ENCODE peak calls at places on chromosomes 12 and 14, in ten cellular contexts. J is glutamatergic neuron; L is WTC11; U is uterus; P is GM13976; S is psoas muscle; Z is AG04450; G is PC-3; Y is esophagus muscularis mucosa; E is CD8-positive, alpha-beta T cell. R is an unnamed sample.

GRCh38 chr14:94110552-94111181 is at the start of gene IFI27:
- DNase-seq in P (no peak), Z (no peak), Y (no peak), E (no peak), G (peak), S (no peak), L (no peak), U (peak), J (no peak), R (no peak)

GRCh38 chr14:105126126-105126969 is 42.2 kb downstream of the JAG2 start:
- DNase-seq in P (no peak), Y (no peak), L (no peak), Z (no peak), J (no peak), U (no peak), E (no peak), G (no peak), S (no peak), R (no peak)

GRCh38 chr12:57330989-57331388 is 80.0 kb upstream of the STAC3 start:
- DNase-seq in Y (no peak), U (no peak), P (no peak), S (no peak), J (no peak), L (no peak), E (no peak), Z (no peak), G (no peak), R (no peak)

GRCh38 chr14:73736842-73737241 is 22.7 kb upstream of the PNMA1 start:
- DNase-seq in Z (no peak), G (no peak), P (no peak), E (no peak), U (no peak), J (no peak), L (no peak), Y (no peak), S (no peak), R (no peak)

GRCh38 chr14:103697196-103697595 is 18.1 kb downstream of the XRCC3 start:
- DNase-seq in E (no peak), L (no peak), G (no peak), J (no peak), U (no peak), P (no peak), Y (no peak), Z (no peak), S (no peak), R (no peak)

GRCh38 chr12:52119398-52120254 is 40.1 kb downstream of the SMIM41 start:
- DNase-seq in Z (no peak), U (no peak), L (peak), G (peak), P (peak), S (no peak), Y (no peak), J (peak), E (no peak), R (peak)

GRCh38 chr12:122830517-122831214 is 4.6 kb upstream of the HIP1R start:
- DNase-seq in E (no peak), P (no peak), G (peak), J (no peak), Z (no peak), U (no peak), Y (no peak), L (no peak), S (no peak), R (no peak)

GRCh38 chr12:80778005-80778541 is 61.4 kb downstream of the MYF5 start:
- DNase-seq in Z (peak), J (no peak), E (no peak), S (no peak), P (peak), Y (no peak), G (peak), U (peak), L (no peak), R (peak)

GRCh38 chr14:67636361-67636919 is 16.7 kb downstream of the ARG2 start:
- DNase-seq in L (no peak), J (no peak), U (no peak), S (no peak), G (no peak), Z (no peak), Y (no peak), E (no peak), P (peak), R (no peak)

GRCh38 chr12:75437564-75437963 is 43.0 kb upstream of the GLIPR1 start:
- DNase-seq in Y (no peak), G (peak), E (no peak), S (no peak), Z (no peak), J (no peak), U (no peak), P (peak), L (no peak), R (peak)

GRCh38 chr12:102513272-102513671 is 32.9 kb upstream of the IGF1 start:
- DNase-seq in Y (no peak), E (no peak), S (no peak), U (no peak), G (no peak), L (no peak), J (no peak), Z (no peak), P (no peak), R (no peak)

GRCh38 chr12:129966086-129966640 is 62.3 kb upstream of the TMEM132D start:
- DNase-seq in U (no peak), G (no peak), Y (no peak), L (no peak), Z (no peak), J (no peak), S (no peak), E (no peak), P (no peak), R (no peak)

GRCh38 chr12:99611590-99611989 is 36.0 kb upstream of the GARIN6 start:
- DNase-seq in Z (no peak), S (no peak), L (no peak), U (no peak), Y (no peak), P (no peak), J (no peak), G (no peak), E (no peak), R (no peak)

GRCh38 chr14:55707365-55707804 is 127.4 kb downstream of the KTN1 start:
- DNase-seq in Y (no peak), P (no peak), G (peak), U (no peak), S (no peak), E (no peak), J (no peak), Z (no peak), L (no peak), R (no peak)

GRCh38 chr12:68786929-68787328 is 21.0 kb upstream of the MDM2 start:
- DNase-seq in E (no peak), Y (no peak), J (no peak), G (no peak), U (no peak), L (no peak), Z (no peak), S (no peak), P (no peak), R (no peak)

GRCh38 chr12:76738824-76739579 is 24.9 kb upstream of the ZDHHC17 start:
- DNase-seq in G (no peak), P (no peak), Z (no peak), E (no peak), L (no peak), Y (no peak), S (no peak), J (no peak), U (no peak), R (no peak)

GRCh38 chr12:108672054-108672453 is 38.4 kb upstream of the SELPLG start:
- DNase-seq in L (no peak), S (no peak), J (no peak), Z (no peak), U (no peak), Y (no peak), G (no peak), E (no peak), P (no peak), R (no peak)

GRCh38 chr12:64840949-64841717 is 16.7 kb downstream of the TBC1D30 start:
- DNase-seq in L (no peak), G (peak), Z (no peak), J (no peak), E (no peak), S (no peak), U (no peak), P (no peak), Y (no peak), R (no peak)

GRCh38 chr12:132588319-132588718 is 22.1 kb downstream of the LRCOL1 start:
- DNase-seq in L (no peak), U (no peak), S (no peak), Y (no peak), G (no peak), Z (no peak), J (no peak), P (no peak), E (no peak), R (no peak)

GRCh38 chr14:103115845-103116572 is 7.3 kb upstream of the TNFAIP2 start:
- DNase-seq in Y (no peak), P (no peak), U (no peak), G (peak), Z (no peak), S (no peak), E (no peak), L (no peak), J (no peak), R (no peak)

GRCh38 chr14:22572562-22573058 is 16.4 kb downstream of the DAD1 start:
- DNase-seq in J (no peak), E (no peak), L (no peak), Z (no peak), U (no peak), P (no peak), S (no peak), G (peak), Y (no peak), R (no peak)

GRCh38 chr14:67551123-67551522 is 18.0 kb downstream of the PLEKHH1 start:
- DNase-seq in P (no peak), G (no peak), S (no peak), L (no peak), E (no peak), U (no peak), J (no peak), Z (no peak), Y (no peak), R (no peak)

GRCh38 chr12:52913424-52913821 is 8.5 kb upstream of the KRT8 start:
- DNase-seq in S (no peak), P (no peak), E (no peak), U (no peak), G (no peak), Y (no peak), J (no peak), Z (no peak), L (no peak), R (no peak)

GRCh38 chr12:107662431-107662830 is 23.2 kb upstream of the PWP1 start:
- DNase-seq in Y (no peak), L (no peak), Z (no peak), S (no peak), J (no peak), G (no peak), E (no peak), P (no peak), U (no peak), R (no peak)

GRCh38 chr12:98997-99396 is 32.4 kb downstream of the IQSEC3 start:
- DNase-seq in Z (no peak), U (no peak), E (no peak), Y (no peak), J (no peak), L (peak), P (no peak), S (no peak), G (no peak), R (no peak)

GRCh38 chr14:52906141-52906601 is 44.7 kb downstream of the FERMT2 start:
- DNase-seq in Y (no peak), J (no peak), S (no peak), P (no peak), Z (peak), G (peak), U (no peak), L (no peak), E (no peak), R (no peak)

GRCh38 chr12:69355363-69356035 is 4.0 kb upstream of the YEATS4 start:
- DNase-seq in L (no peak), P (no peak), G (no peak), Z (no peak), S (no peak), Y (no peak), E (no peak), J (no peak), U (no peak), R (no peak)

GRCh38 chr12:124592481-124593160 is 25.2 kb upstream of the NCOR2 start:
- DNase-seq in J (no peak), Z (no peak), L (no peak), G (no peak), S (no peak), P (peak), U (no peak), Y (no peak), E (no peak), R (no peak)

GRCh38 chr12:56115329-56115728 is 1.1 kb upstream of the RPL41 start:
- DNase-seq in U (no peak), P (no peak), Y (no peak), E (no peak), L (no peak), G (peak), J (no peak), Z (no peak), S (peak), R (no peak)

GRCh38 chr14:95136631-95137030 is 20.7 kb downstream of the DICER1 start:
- DNase-seq in E (no peak), U (no peak), L (no peak), Z (no peak), Y (no peak), S (no peak), P (no peak), J (no peak), G (no peak), R (no peak)

GRCh38 chr14:71686677-71687076 is 245.6 kb upstream of the RGS6 start:
- DNase-seq in S (peak), Z (no peak), E (no peak), P (no peak), U (peak), Y (no peak), J (no peak), L (no peak), G (no peak), R (no peak)

GRCh38 chr12:81992461-81992860 is 233.3 kb upstream of the PPFIA2 start:
- DNase-seq in J (peak), Z (no peak), E (peak), S (no peak), P (no peak), L (peak), U (no peak), G (no peak), Y (no peak), R (no peak)

GRCh38 chr12:11576104-11576503 is 73.4 kb upstream of the ETV6 start:
- DNase-seq in J (no peak), Y (no peak), Z (no peak), S (no peak), U (no peak), P (no peak), E (no peak), G (peak), L (no peak), R (no peak)

GRCh38 chr12:117484901-117485300 is 123.5 kb upstream of the NOS1 start:
- DNase-seq in U (no peak), J (no peak), L (no peak), Z (no peak), E (no peak), P (no peak), S (no peak), G (no peak), Y (no peak), R (no peak)

GRCh38 chr12:3646561-3647241 is 106.2 kb downstream of the CRACR2A start:
- DNase-seq in Z (no peak), E (no peak), Y (no peak), P (no peak), J (no peak), L (no peak), G (no peak), S (no peak), U (no peak), R (no peak)

GRCh38 chr12:3311027-3311402 is 180.0 kb upstream of the PRMT8 start:
- DNase-seq in G (peak), U (no peak), S (no peak), L (no peak), Z (no peak), Y (no peak), P (no peak), J (no peak), E (no peak), R (no peak)

GRCh38 chr12:42757735-42758134 is 168.2 kb upstream of the PRICKLE1 start:
- DNase-seq in L (no peak), J (no peak), Z (no peak), U (no peak), G (no peak), E (no peak), S (no peak), Y (peak), P (no peak), R (no peak)

GRCh38 chr14:32055175-32055574 is 21.9 kb upstream of the ARHGAP5 start:
- DNase-seq in E (no peak), U (no peak), S (no peak), G (no peak), J (no peak), P (no peak), Y (no peak), Z (no peak), L (no peak), R (no peak)

GRCh38 chr14:95497561-95498011 is 18.9 kb downstream of the SYNE3 start:
- DNase-seq in S (no peak), J (no peak), G (no peak), L (no peak), P (no peak), E (no peak), Y (no peak), U (no peak), Z (no peak), R (no peak)

GRCh38 chr14:99807413-99808132 is 14.4 kb downstream of the EML1 start:
- DNase-seq in Z (no peak), S (no peak), Y (no peak), J (peak), U (peak), G (peak), L (peak), E (no peak), P (no peak), R (no peak)
- TF ChIP-seq CTCF in Z (no peak), S (no peak), Y (no peak), J (peak), U (no peak), G (no peak), L (no peak), E (no peak), P (no peak), R (no peak)

GRCh38 chr12:22037952-22038351 is 8.1 kb upstream of the CMAS start:
- DNase-seq in E (no peak), J (no peak), Z (no peak), P (no peak), G (peak), Y (no peak), U (no peak), L (no peak), S (no peak), R (no peak)
- TF ChIP-seq CTCF in E (no peak), J (no peak), Z (no peak), P (no peak), G (no peak), Y (no peak), U (no peak), L (no peak), S (no peak), R (no peak)

DNA sequence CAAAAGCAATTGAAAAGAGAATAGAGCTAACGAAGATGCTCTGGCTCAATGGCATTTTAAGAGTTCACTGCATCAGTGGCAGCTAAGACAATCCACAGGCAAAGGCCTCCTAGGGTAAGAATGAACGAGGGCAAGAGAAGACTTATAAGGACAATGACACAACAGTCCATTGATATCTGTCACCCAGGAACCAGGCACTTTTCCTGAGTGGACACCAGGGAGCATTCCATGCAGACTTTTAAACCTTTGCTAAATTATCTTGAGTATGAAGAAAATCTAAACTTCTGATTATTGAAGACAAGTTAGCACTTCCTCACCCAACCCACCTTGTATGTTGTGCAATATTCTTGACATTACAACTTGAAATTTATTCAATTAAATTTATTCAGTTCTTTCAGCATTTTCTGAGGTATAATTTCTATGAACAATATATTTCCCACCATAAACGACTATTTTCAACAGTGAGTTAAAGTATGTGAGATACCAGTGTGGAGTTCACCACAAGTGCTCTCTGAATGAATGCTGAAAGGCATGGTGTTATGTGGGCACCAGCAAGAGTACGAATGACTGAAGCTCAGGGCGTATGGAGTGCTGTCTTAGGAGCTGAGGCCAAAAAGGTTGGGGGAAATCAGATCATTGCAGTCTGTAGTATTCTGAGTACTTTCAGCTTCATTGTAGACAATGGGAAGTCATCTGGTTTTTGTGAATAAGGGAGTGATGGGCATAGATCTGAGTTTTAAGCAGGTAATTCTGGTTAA is 124.3 kb upstream of the LMNTD1 start:
- DNase-seq in G (peak), J (no peak), S (no peak), L (no peak), Y (no peak), E (no peak), P (no peak), U (no peak), Z (no peak), R (no peak)
- TF ChIP-seq CTCF in G (peak), J (no peak), S (no peak), L (no peak), Y (no peak), E (no peak), P (no peak), U (no peak), Z (no peak), R (no peak)

GRCh38 chr14:85978851-85979250 is 448.9 kb downstream of the FLRT2 start:
- DNase-seq in U (no peak), G (no peak), E (no peak), S (no peak), P (no peak), L (no peak), Z (no peak), Y (no peak), J (no peak), R (no peak)
- TF ChIP-seq CTCF in U (no peak), G (peak), E (no peak), S (no peak), P (no peak), L (no peak), Z (no peak), Y (no peak), J (no peak), R (no peak)

DNA sequence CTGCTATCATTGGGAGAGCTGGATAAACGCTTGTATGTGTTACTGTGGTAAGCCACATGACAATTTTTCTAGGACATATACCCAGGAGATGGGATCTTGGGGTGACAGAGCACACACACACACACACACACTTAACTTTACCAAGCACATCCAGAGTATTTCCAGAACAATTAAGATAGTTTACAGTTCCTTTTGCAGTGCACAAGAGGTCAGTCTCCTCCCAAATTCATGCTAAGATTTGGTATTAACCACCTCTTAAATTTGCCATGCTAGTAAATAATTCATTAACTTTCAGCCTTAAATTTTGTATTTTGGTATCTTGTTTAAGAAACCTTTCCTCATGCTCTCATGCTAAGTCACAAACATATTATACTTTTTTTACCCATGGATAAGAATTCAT is 33.9 kb upstream of the LIMA1 start:
- DNase-seq in U (no peak), Z (no peak), Y (no peak), L (no peak), E (no peak), P (no peak), S (no peak), G (peak), J (no peak), R (no peak)
- TF ChIP-seq CTCF in U (no peak), Z (no peak), Y (no peak), L (no peak), E (no peak), P (no peak), S (no peak), G (peak), J (no peak), R (no peak)

DNA sequence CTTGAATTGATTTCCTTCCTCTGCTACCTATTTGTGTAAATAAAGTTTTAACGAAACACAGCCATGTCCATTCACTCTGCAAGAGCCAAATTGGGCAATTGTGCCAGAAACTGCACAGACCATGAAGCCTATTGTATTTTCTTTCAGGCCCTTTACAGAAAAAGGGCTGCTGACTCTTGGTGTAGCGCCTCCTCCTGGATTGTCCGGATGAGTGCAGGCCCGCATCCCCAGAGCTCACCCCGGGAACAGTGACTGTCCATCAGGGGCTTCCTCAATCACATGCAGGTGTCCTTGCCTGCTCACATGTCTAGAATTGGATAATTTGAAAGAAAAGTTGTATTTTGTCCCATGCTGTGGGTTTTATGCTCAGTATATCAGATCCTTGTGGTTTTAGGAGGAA is 1282.2 kb downstream of the AACS start:
- DNase-seq in Y (no peak), J (no peak), G (no peak), U (no peak), Z (no peak), P (no peak), S (no peak), L (no peak), E (no peak), R (no peak)
- TF ChIP-seq CTCF in Y (no peak), J (peak), G (peak), U (no peak), Z (no peak), P (no peak), S (no peak), L (no peak), E (no peak), R (no peak)